ENCODE peak calls at places on chromosomes 13 and 19, in four cellular contexts. One of them, this sample, is unnamed.

GRCh38 chr13:28252547-28252946 is 114.2 kb downstream of the PAN3 start:
- DNase-seq in NCI-H1694: no peak
- DNase-seq in CD8-positive, alpha-beta T cell: no peak
- DNase-seq in stimulated activated CD4-positive, alpha-beta T cell treated with anti-CD3 and anti-CD28 coated beads, Interleukin-15, amount 100 ng/mL, for 1 hour: no peak
- DNase-seq in this sample: no peak

GRCh38 chr19:16593181-16593580 is 21.0 kb upstream of the SLC35E1 start:
- DNase-seq in stimulated activated CD4-positive, alpha-beta T cell treated with anti-CD3 and anti-CD28 coated beads, Interleukin-15, amount 100 ng/mL, for 1 hour: no peak
- DNase-seq in CD8-positive, alpha-beta T cell: no peak
- DNase-seq in NCI-H1694: no peak
- DNase-seq in this sample: no peak

GRCh38 chr13:32940601-32941000 is 75.6 kb upstream of the KL start:
- DNase-seq in stimulated activated CD4-positive, alpha-beta T cell treated with anti-CD3 and anti-CD28 coated beads, Interleukin-15, amount 100 ng/mL, for 1 hour: no peak
- DNase-seq in NCI-H1694: no peak
- DNase-seq in CD8-positive, alpha-beta T cell: no peak
- DNase-seq in this sample: no peak

GRCh38 chr19:40519352-40520322 is 52.8 kb downstream of the SPTBN4 start:
- DNase-seq in CD8-positive, alpha-beta T cell: no peak
- DNase-seq in NCI-H1694: peak
- DNase-seq in stimulated activated CD4-positive, alpha-beta T cell treated with anti-CD3 and anti-CD28 coated beads, Interleukin-15, amount 100 ng/mL, for 1 hour: no peak
- DNase-seq in this sample: no peak

GRCh38 chr19:589693-590395 is at the start of gene HCN2:
- DNase-seq in stimulated activated CD4-positive, alpha-beta T cell treated with anti-CD3 and anti-CD28 coated beads, Interleukin-15, amount 100 ng/mL, for 1 hour: no peak
- DNase-seq in NCI-H1694: no peak
- DNase-seq in CD8-positive, alpha-beta T cell: no peak
- DNase-seq in this sample: no peak

GRCh38 chr13:99982021-99982740 is 597 bp downstream of the ZIC2 start:
- DNase-seq in CD8-positive, alpha-beta T cell: no peak
- DNase-seq in stimulated activated CD4-positive, alpha-beta T cell treated with anti-CD3 and anti-CD28 coated beads, Interleukin-15, amount 100 ng/mL, for 1 hour: no peak
- DNase-seq in NCI-H1694: no peak
- DNase-seq in this sample: no peak

GRCh38 chr13:75194717-75195116 is 287.3 kb downstream of the TBC1D4 start:
- DNase-seq in stimulated activated CD4-positive, alpha-beta T cell treated with anti-CD3 and anti-CD28 coated beads, Interleukin-15, amount 100 ng/mL, for 1 hour: no peak
- DNase-seq in CD8-positive, alpha-beta T cell: no peak
- DNase-seq in NCI-H1694: no peak
- DNase-seq in this sample: no peak

GRCh38 chr19:54418930-54419800 is 3.9 kb downstream of the TTYH1 start:
- DNase-seq in NCI-H1694: no peak
- DNase-seq in CD8-positive, alpha-beta T cell: no peak
- DNase-seq in stimulated activated CD4-positive, alpha-beta T cell treated with anti-CD3 and anti-CD28 coated beads, Interleukin-15, amount 100 ng/mL, for 1 hour: no peak
- DNase-seq in this sample: no peak

GRCh38 chr19:58579473-58580142 is 6.5 kb upstream of the MZF1 start:
- DNase-seq in NCI-H1694: no peak
- DNase-seq in CD8-positive, alpha-beta T cell: no peak
- DNase-seq in stimulated activated CD4-positive, alpha-beta T cell treated with anti-CD3 and anti-CD28 coated beads, Interleukin-15, amount 100 ng/mL, for 1 hour: no peak
- DNase-seq in this sample: no peak

GRCh38 chr19:51123381-51124186 is 1.1 kb upstream of the SIGLEC9 start:
- DNase-seq in CD8-positive, alpha-beta T cell: peak
- DNase-seq in NCI-H1694: no peak
- DNase-seq in stimulated activated CD4-positive, alpha-beta T cell treated with anti-CD3 and anti-CD28 coated beads, Interleukin-15, amount 100 ng/mL, for 1 hour: no peak
- DNase-seq in this sample: no peak

GRCh38 chr13:110468986-110469495 is 92.5 kb downstream of the RAB20 start:
- DNase-seq in NCI-H1694: no peak
- DNase-seq in CD8-positive, alpha-beta T cell: no peak
- DNase-seq in stimulated activated CD4-positive, alpha-beta T cell treated with anti-CD3 and anti-CD28 coated beads, Interleukin-15, amount 100 ng/mL, for 1 hour: no peak
- DNase-seq in this sample: no peak

GRCh38 chr19:22144394-22144793 is 52.4 kb downstream of the ZNF676 start:
- DNase-seq in NCI-H1694: no peak
- DNase-seq in CD8-positive, alpha-beta T cell: no peak
- DNase-seq in stimulated activated CD4-positive, alpha-beta T cell treated with anti-CD3 and anti-CD28 coated beads, Interleukin-15, amount 100 ng/mL, for 1 hour: no peak
- DNase-seq in this sample: no peak

This sample was measured in GOT3.